ENCODE peak calls at places on chromosomes 16 and 17, in seven cellular contexts. H, N, T, G, O, L and Q are unnamed samples. For H3K4me1, the result is how much of the 10 kb centered on the place peaks cover.

GRCh38 chr16:30997000-30997886 is 12.2 kb downstream of the HSD3B7 start:
- DNase-seq in H (peak), N (peak), T (peak), G (peak), O (peak), L (peak), Q (peak)

GRCh38 chr17:82031885-82032627 is 578 bp downstream of the RAC3 start:
- DNase-seq in H (peak), N (no peak), T (no peak), G (peak), O (no peak), L (peak), Q (peak)

GRCh38 chr17:71919896-71920295 is 200.9 kb upstream of the SOX9 start:
- DNase-seq in H (no peak), N (no peak), T (no peak), G (no peak), O (no peak), L (no peak), Q (no peak)

GRCh38 chr17:63293310-63293709 is 152.8 kb downstream of the CYB561 start:
- DNase-seq in H (no peak), N (peak), T (no peak), G (peak), O (peak), L (no peak), Q (peak)

GRCh38 chr16:11806721-11807120 is 9.7 kb upstream of the ZC3H7A start:
- DNase-seq in H (no peak), N (no peak), T (no peak), G (no peak), O (peak), L (no peak), Q (no peak)

GRCh38 chr16:87375426-87376135 is 8.0 kb downstream of the FBXO31 start:
- DNase-seq in H (no peak), N (peak), T (no peak), G (peak), O (peak), L (no peak), Q (no peak)

GRCh38 chr17:13395346-13395745 is 206.4 kb downstream of the HS3ST3A1 start:
- DNase-seq in H (no peak), N (no peak), T (no peak), G (no peak), O (peak), L (no peak), Q (no peak)

GRCh38 chr16:8258523-8258922 is 331.8 kb downstream of the TMEM114 start:
- DNase-seq in H (no peak), N (no peak), T (no peak), G (no peak), O (no peak), L (no peak), Q (no peak)

GRCh38 chr16:89273741-89274472 is 56.4 kb downstream of the ZNF778 start:
- DNase-seq in H (no peak), N (no peak), T (no peak), G (no peak), O (no peak), L (no peak), Q (no peak)

GRCh38 chr16:56422896-56423441 is 2.4 kb downstream of the AMFR start:
- DNase-seq in H (no peak), N (no peak), T (no peak), G (no peak), O (no peak), L (no peak), Q (no peak)

GRCh38 chr17:28918295-28918694 is 15.4 kb upstream of the DHRS13 start:
- DNase-seq in H (no peak), N (no peak), T (no peak), G (no peak), O (no peak), L (no peak), Q (no peak)

GRCh38 chr16:27314161-27314723 is 468 bp downstream of the IL4R start:
- DNase-seq in H (peak), N (peak), T (peak), G (peak), O (peak), L (peak), Q (peak)

GRCh38 chr17:49766918-49767530 is 3.1 kb upstream of the FAM117A start:
- DNase-seq in H (no peak), N (no peak), T (no peak), G (no peak), O (no peak), L (no peak), Q (no peak)

GRCh38 chr17:72342582-72343527 is 222.0 kb downstream of the SOX9 start:
- DNase-seq in H (no peak), N (peak), T (no peak), G (no peak), O (no peak), L (no peak), Q (no peak)

GRCh38 chr16:6446370-6446769 is 886.3 kb upstream of the RBFOX1 start:
- DNase-seq in H (no peak), N (no peak), T (no peak), G (no peak), O (no peak), L (no peak), Q (no peak)

GRCh38 chr16:795580-796229 is 4.8 kb downstream of the GNG13 start:
- DNase-seq in H (no peak), N (no peak), T (peak), G (no peak), O (peak), L (no peak), Q (peak)

GRCh38 chr17:61393904-61394629 is 5.6 kb upstream of the TBX2 start:
- DNase-seq in H (no peak), N (peak), T (no peak), G (peak), O (no peak), L (peak), Q (no peak)

GRCh38 chr16:83851473-83851872 is 43.7 kb downstream of the HSBP1 start:
- DNase-seq in H (no peak), N (no peak), T (no peak), G (no peak), O (no peak), L (no peak), Q (no peak)

GRCh38 chr16:69171325-69172095 is 15.5 kb upstream of the SNTB2 start:
- DNase-seq in H (no peak), N (peak), T (no peak), G (peak), O (no peak), L (no peak), Q (no peak)

GRCh38 chr17:28402224-28402630 is 3.8 kb downstream of the SLC46A1 start:
- DNase-seq in H (peak), N (no peak), T (no peak), G (no peak), O (peak), L (no peak), Q (peak)

GRCh38 chr16:89822188-89823086 is 5.8 kb upstream of the SPIRE2 start:
- DNase-seq in H (no peak), N (no peak), T (no peak), G (no peak), O (no peak), L (no peak), Q (no peak)

DNA sequence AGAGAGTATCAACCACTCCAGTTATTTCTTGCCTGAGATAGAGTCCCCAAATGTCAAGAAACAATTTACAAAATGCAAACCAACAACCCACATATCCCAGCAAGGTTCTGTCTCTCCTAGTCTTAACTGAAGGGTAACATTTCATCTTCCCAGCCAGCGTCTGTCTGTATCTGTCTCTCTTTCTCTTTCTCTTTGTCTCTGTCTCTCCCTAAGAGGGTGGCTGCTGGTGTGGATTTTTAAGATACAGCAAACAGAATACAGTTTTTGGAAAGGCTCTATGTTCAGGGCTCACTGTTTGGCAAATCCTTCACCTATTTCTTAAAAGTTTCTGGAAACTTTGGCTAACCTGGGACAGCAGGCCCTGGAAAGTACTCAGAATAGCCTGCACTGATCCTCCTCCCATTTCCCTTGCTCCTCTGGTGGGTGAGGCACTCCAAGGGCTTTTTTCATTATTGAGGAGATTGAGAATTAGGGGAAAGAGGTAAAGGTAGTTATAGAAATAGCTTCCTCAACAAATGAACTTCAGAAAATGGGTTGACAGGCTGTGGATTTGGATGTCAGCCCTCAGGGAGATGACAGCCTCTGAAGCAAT is 6.2 kb downstream of the HOXB4 start:
- DNase-seq in H (no peak), N (no peak), T (no peak), G (peak), O (peak), L (no peak), Q (no peak)
- H3K9ac ChIP-seq in H (no peak), N (peak), T (no peak), G (peak), O (no peak), L (no peak), Q (no peak)

GRCh38 chr17:1169471-1169908 is 10.3 kb downstream of the ABR start:
- DNase-seq in H (no peak), N (no peak), T (no peak), G (no peak), O (no peak), L (no peak), Q (no peak)

GRCh38 chr17:1171953-1172352 is 7.8 kb downstream of the ABR start:
- DNase-seq in H (no peak), N (no peak), T (no peak), G (no peak), O (no peak), L (no peak), Q (no peak)

GRCh38 chr17:1169913-1170312 is 9.9 kb downstream of the ABR start:
- DNase-seq in H (no peak), N (no peak), T (no peak), G (no peak), O (no peak), L (no peak), Q (no peak)

GRCh38 chr17:1168537-1169234 is 11.1 kb downstream of the ABR start:
- DNase-seq in H (no peak), N (no peak), T (no peak), G (no peak), O (no peak), L (peak), Q (no peak)

DNA sequence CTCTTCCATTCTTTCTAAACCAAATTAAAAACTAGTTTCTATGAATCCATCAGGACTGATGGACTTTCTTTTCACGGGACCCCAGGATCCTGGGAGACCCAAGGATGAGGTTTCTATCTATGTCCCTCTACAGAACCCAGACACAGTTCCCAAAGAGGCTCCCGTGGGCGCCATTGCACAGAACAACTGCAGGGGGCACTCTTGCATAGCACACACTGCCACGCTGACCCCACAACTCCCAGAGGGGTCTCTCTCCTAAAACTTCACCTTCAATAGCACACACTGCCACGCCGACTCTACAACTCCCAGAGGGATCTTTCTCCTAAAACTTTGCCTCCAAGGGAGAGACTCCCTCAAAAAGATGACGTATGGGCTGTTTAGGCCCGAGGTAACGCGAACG is 9.0 kb downstream of the ABR start:
- DNase-seq in H (peak), N (no peak), T (no peak), G (no peak), O (no peak), L (no peak), Q (no peak)
- H3K4me1 ChIP-seq in H (under half), N (under half), T (under half), G (under half), O (under half), L (under half), Q (under half)

GRCh38 chr16:58685084-58685449 is 497 bp upstream of the SLC38A7 start:
- DNase-seq in H (no peak), N (no peak), T (no peak), G (no peak), O (no peak), L (no peak), Q (peak)
- H3K4me2 ChIP-seq in H (peak), N (peak), T (peak), G (no peak), O (peak), L (peak), Q (peak)

GRCh38 chr17:57401556-57402488 is 145.5 kb downstream of the MSI2 start:
- DNase-seq in H (no peak), N (no peak), T (no peak), G (no peak), O (no peak), L (peak), Q (no peak)
- H3K9ac ChIP-seq in H (no peak), N (no peak), T (no peak), G (no peak), O (no peak), L (no peak), Q (no peak)

GRCh38 chr17:77418609-77419008 is 277.8 kb downstream of the SEC14L1 start:
- DNase-seq in H (no peak), N (no peak), T (no peak), G (no peak), O (no peak), L (no peak), Q (no peak)
- H3K4me1 ChIP-seq in H (under half), N (under half), T (under half), G (half or more), O (half or more), L (half or more), Q (under half)

DNA sequence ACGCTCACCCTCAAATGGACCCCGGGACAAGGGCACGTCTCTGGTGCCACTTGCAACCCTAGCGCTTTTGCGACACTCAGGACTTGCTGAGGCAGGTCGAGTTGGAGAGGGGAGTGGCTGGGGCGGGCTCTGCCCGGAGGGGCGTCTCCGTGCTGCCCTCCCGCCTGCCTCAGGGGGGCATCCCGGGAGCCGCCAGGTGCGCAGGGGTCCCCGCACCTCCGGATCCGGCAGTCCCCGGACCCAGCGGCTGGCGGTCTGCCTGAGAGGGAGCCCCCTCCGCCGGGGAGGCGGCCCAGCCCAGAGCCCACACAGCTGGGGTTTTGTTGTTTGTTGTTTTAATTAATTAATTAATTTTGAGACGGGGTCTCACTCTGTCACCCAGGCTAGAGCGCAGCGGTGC is at the start of gene SLC52A1:
- DNase-seq in H (peak), N (no peak), T (no peak), G (no peak), O (peak), L (peak), Q (no peak)
- H3K4me2 ChIP-seq in H (peak), N (peak), T (no peak), G (peak), O (peak), L (peak), Q (no peak)

GRCh38 chr16:85650864-85651811 is 37.6 kb downstream of the GINS2 start:
- DNase-seq in H (no peak), N (peak), T (no peak), G (no peak), O (no peak), L (peak), Q (no peak)
- H3K9ac ChIP-seq in H (no peak), N (no peak), T (no peak), G (no peak), O (no peak), L (no peak), Q (no peak)